ENCODE peak calls at places on chromosomes 4 and X, in five cellular contexts. J is IMR-90; M is activated naive CD8-positive, alpha-beta T cell treated with anti-CD3 and anti-CD28 coated beads, Interleukin-2, amount 50 U/mL, for 24 hours; K is ELF-1; A is stimulated activated CD8-positive, alpha-beta memory T cell treated with anti-CD3 and anti-CD28 coated beads, Interleukin-7, amount 100 ng/mL, for 1 hour. E is an unnamed sample.

GRCh38 chrX:7996414-7996813 is 69.2 kb upstream of the PNPLA4 start:
- DNase-seq in A (no peak), J (peak), M (peak), K (peak), E (no peak)

GRCh38 chr4:171582961-171583581 is 230.1 kb upstream of the GALNTL6 start:
- DNase-seq in J (no peak), A (no peak), M (no peak), K (no peak), E (no peak)

GRCh38 chr4:180926277-180926676 is 1316.9 kb upstream of the TENM3 start:
- DNase-seq in K (no peak), J (no peak), A (no peak), M (no peak), E (no peak)

GRCh38 chr4:52588771-52589591 is 70.1 kb downstream of the USP46 start:
- DNase-seq in M (peak), J (peak), K (no peak), A (no peak), E (no peak)

GRCh38 chr4:25795566-25796454 is 67.0 kb downstream of the SEL1L3 start:
- DNase-seq in J (peak), M (no peak), K (peak), A (no peak), E (no peak)

GRCh38 chrX:140733766-140734342 is 24.3 kb downstream of the LINC00632 start:
- DNase-seq in A (no peak), M (no peak), K (peak), J (peak), E (no peak)

GRCh38 chr4:149512489-149512888 is 303.2 kb downstream of the IQCM start:
- DNase-seq in M (no peak), K (no peak), J (no peak), A (no peak), E (no peak)

GRCh38 chrX:2697741-2698294 is 6.7 kb downstream of the CD99 start:
- DNase-seq in A (no peak), K (no peak), M (no peak), J (peak), E (no peak)

GRCh38 chr4:14917305-14917647 is 85.0 kb upstream of the CPEB2 start:
- DNase-seq in J (no peak), K (no peak), A (no peak), M (no peak), E (no peak)

GRCh38 chr4:147704846-147705245 is 20.9 kb upstream of the PRMT9 start:
- DNase-seq in A (no peak), J (peak), M (no peak), K (no peak), E (no peak)

GRCh38 chr4:86977621-86978184 is 42.9 kb downstream of the AFF1 start:
- DNase-seq in M (no peak), J (peak), A (no peak), K (no peak), E (no peak)

GRCh38 chr4:119337010-119337409 is 15.1 kb upstream of the FABP2 start:
- DNase-seq in J (no peak), K (no peak), A (no peak), M (no peak), E (no peak)